ENCODE peak calls at places on chromosomes 13 and 19, in seven cellular contexts. O, R, X, K, E, B and P are unnamed samples.

GRCh38 chr19:16470911-16471811 is 609 bp downstream of the EPS15L1 start:
- DNase-seq in O (no peak), R (peak), X (no peak), K (peak), E (no peak), B (no peak), P (no peak)

GRCh38 chr19:49120325-49120683 is 960 bp downstream of the PPFIA3 start:
- DNase-seq in O (no peak), R (no peak), X (no peak), K (no peak), E (no peak), B (no peak), P (no peak)

GRCh38 chr13:40992678-40993077 is 26.4 kb downstream of the ELF1 start:
- DNase-seq in O (no peak), R (no peak), X (no peak), K (no peak), E (no peak), B (no peak), P (no peak)

GRCh38 chr19:3336680-3337523 is 29.5 kb upstream of the NFIC start:
- DNase-seq in O (no peak), R (no peak), X (no peak), K (peak), E (peak), B (peak), P (no peak)

GRCh38 chr13:44576396-44577235 is 486 bp upstream of the TSC22D1 start:
- DNase-seq in O (no peak), R (peak), X (no peak), K (peak), E (peak), B (peak), P (no peak)

GRCh38 chr13:105139380-105140285 is 1395.8 kb downstream of the EFNB2 start:
- DNase-seq in O (peak), R (no peak), X (no peak), K (peak), E (no peak), B (peak), P (no peak)

GRCh38 chr13:26457212-26457611 is 100.3 kb upstream of the WASF3 start:
- DNase-seq in O (no peak), R (no peak), X (no peak), K (no peak), E (no peak), B (no peak), P (no peak)

GRCh38 chr13:101416181-101417042 is at the start of gene NALCN:
- DNase-seq in O (no peak), R (peak), X (no peak), K (no peak), E (no peak), B (no peak), P (no peak)

GRCh38 chr13:74930402-74931165 is 551.4 kb downstream of the TBC1D4 start:
- DNase-seq in O (no peak), R (no peak), X (peak), K (no peak), E (no peak), B (no peak), P (no peak)

GRCh38 chr13:74115138-74115537 is 19.1 kb downstream of the KLF12 start:
- DNase-seq in O (no peak), R (no peak), X (peak), K (no peak), E (no peak), B (no peak), P (no peak)

GRCh38 chr19:8308891-8309291 is 733 bp upstream of the CD320 start:
- DNase-seq in O (no peak), R (no peak), X (no peak), K (no peak), E (no peak), B (no peak), P (no peak)

GRCh38 chr13:113211774-113212173 is 2.4 kb downstream of the CUL4A start:
- DNase-seq in O (no peak), R (peak), X (no peak), K (no peak), E (no peak), B (no peak), P (no peak)

GRCh38 chr19:1871630-1872029 is 8.3 kb upstream of the KLF16 start:
- DNase-seq in O (no peak), R (no peak), X (no peak), K (no peak), E (no peak), B (peak), P (no peak)

GRCh38 chr19:1874554-1875185 is 10.6 kb downstream of the ABHD17A start:
- DNase-seq in O (no peak), R (no peak), X (no peak), K (no peak), E (no peak), B (no peak), P (no peak)

GRCh38 chr19:1873524-1874473 is 10.4 kb upstream of the KLF16 start:
- DNase-seq in O (no peak), R (no peak), X (no peak), K (no peak), E (no peak), B (peak), P (no peak)

GRCh38 chr19:1871140-1871597 is 7.8 kb upstream of the KLF16 start:
- DNase-seq in O (no peak), R (no peak), X (no peak), K (no peak), E (no peak), B (no peak), P (no peak)

GRCh38 chr19:1872807-1873523 is 9.6 kb upstream of the KLF16 start:
- DNase-seq in O (no peak), R (no peak), X (no peak), K (no peak), E (no peak), B (no peak), P (no peak)
- TF ChIP-seq CTCF in O (no peak), R (no peak), X (no peak), K (no peak), E (no peak), B (no peak), P (no peak)

DNA sequence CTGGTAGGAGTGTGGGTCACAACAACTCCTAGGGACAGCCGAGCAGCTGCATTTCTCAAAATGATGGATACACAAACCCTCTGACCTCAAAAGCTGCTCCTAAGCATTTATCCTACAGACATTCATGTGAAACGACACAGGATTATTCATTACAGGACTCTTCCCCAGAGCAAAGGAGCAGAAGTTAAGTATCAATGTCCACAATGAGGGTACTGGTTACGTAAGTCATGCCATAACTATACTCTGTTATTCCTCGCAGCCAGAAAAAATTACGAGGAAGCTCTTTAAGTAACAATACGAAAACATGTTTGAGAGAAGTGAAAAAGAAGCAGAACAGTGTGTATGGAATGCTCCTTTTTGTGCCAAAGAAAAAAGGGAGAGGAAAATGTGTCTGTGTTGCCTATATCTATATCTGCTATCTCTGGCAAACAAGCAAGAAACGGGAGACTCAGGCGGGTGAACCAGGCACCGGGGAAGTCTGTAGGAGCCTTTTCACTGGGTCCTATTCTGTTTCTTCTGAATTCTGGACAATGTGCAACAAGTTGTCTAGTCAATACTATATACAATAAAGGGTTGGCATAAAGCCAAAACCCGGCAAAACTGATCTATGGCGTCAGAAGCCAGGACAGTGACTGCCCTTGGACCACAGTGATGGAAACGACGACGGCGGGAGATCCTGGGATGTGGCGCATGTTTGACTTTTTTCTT is 1.3 kb downstream of the ISOC2 start:
- DNase-seq in O (no peak), R (no peak), X (no peak), K (no peak), E (no peak), B (no peak), P (no peak)
- H3K4me3 ChIP-seq in O (no peak), R (peak), X (peak), K (peak), E (peak), B (peak), P (peak)

GRCh38 chr19:22332924-22333323 is 46.7 kb downstream of the ZNF729 start:
- DNase-seq in O (no peak), R (no peak), X (no peak), K (no peak), E (no peak), B (no peak), P (no peak)

GRCh38 chr19:22331521-22331920 is 45.3 kb downstream of the ZNF729 start:
- DNase-seq in O (no peak), R (no peak), X (no peak), K (no peak), E (no peak), B (no peak), P (no peak)

GRCh38 chr19:22335716-22336115 is 49.5 kb downstream of the ZNF729 start:
- DNase-seq in O (no peak), R (no peak), X (no peak), K (no peak), E (no peak), B (no peak), P (no peak)
- TF ChIP-seq CTCF in O (no peak), R (no peak), X (no peak), K (no peak), E (no peak), B (no peak), P (no peak)

GRCh38 chr19:47726467-47726866 is 13.2 kb downstream of the EHD2 start:
- DNase-seq in O (no peak), R (no peak), X (no peak), K (no peak), E (no peak), B (no peak), P (no peak)
- H3K4me3 ChIP-seq in O (no peak), R (no peak), X (no peak), K (no peak), E (no peak), B (no peak), P (no peak)